ENCODE peak calls at places on chromosome 19, in ten cellular contexts. One of them, this sample, is unnamed.

GRCh38 chr19:54554006-54554405 is 19.6 kb upstream of the LILRA2 start:
- DNase-seq in right cardiac atrium: no peak
- DNase-seq in GM23338: no peak
- DNase-seq in cardiac fibroblast: no peak
- DNase-seq in epithelial cell of esophagus: no peak
- DNase-seq in HFF-Myc: no peak
- DNase-seq in effector memory CD4-positive, alpha-beta T cell: no peak
- DNase-seq in mesenchymal stem cell: no peak
- DNase-seq in lung: no peak
- DNase-seq in Peyer's patch: no peak
- DNase-seq in this sample: no peak

GRCh38 chr19:6801397-6802086 is 29.0 kb downstream of the VAV1 start:
- DNase-seq in GM23338: peak; percentile 77
- DNase-seq in HFF-Myc: no peak
- DNase-seq in cardiac fibroblast: peak; percentile 50
- DNase-seq in Peyer's patch: peak; percentile 91
- DNase-seq in effector memory CD4-positive, alpha-beta T cell: peak; percentile 71
- DNase-seq in mesenchymal stem cell: no peak
- DNase-seq in lung: peak; percentile 77
- DNase-seq in epithelial cell of esophagus: peak; percentile 34
- DNase-seq in right cardiac atrium: peak; percentile 63
- DNase-seq in this sample: no peak

GRCh38 chr19:19134687-19135158 is 3.6 kb downstream of the TMEM161A start:
- DNase-seq in HFF-Myc: no peak
- DNase-seq in GM23338: peak; percentile 93
- DNase-seq in right cardiac atrium: peak; percentile 54
- DNase-seq in Peyer's patch: no peak
- DNase-seq in epithelial cell of esophagus: no peak
- DNase-seq in lung: no peak
- DNase-seq in mesenchymal stem cell: no peak
- DNase-seq in cardiac fibroblast: no peak
- DNase-seq in effector memory CD4-positive, alpha-beta T cell: no peak
- DNase-seq in this sample: no peak

GRCh38 chr19:12939292-12939606 is 840 bp downstream of the CALR start:
- DNase-seq in mesenchymal stem cell: peak; percentile 49
- DNase-seq in GM23338: no peak
- DNase-seq in cardiac fibroblast: peak; percentile 56
- DNase-seq in right cardiac atrium: no peak
- DNase-seq in epithelial cell of esophagus: peak; percentile 50
- DNase-seq in lung: no peak
- DNase-seq in effector memory CD4-positive, alpha-beta T cell: no peak
- DNase-seq in Peyer's patch: peak; percentile 70
- DNase-seq in HFF-Myc: no peak
- DNase-seq in this sample: peak; percentile 60

GRCh38 chr19:3740431-3740830 is 21.1 kb downstream of the APBA3 start:
- DNase-seq in GM23338: no peak
- DNase-seq in HFF-Myc: no peak
- DNase-seq in cardiac fibroblast: no peak
- DNase-seq in epithelial cell of esophagus: no peak
- DNase-seq in effector memory CD4-positive, alpha-beta T cell: no peak
- DNase-seq in mesenchymal stem cell: no peak
- DNase-seq in right cardiac atrium: no peak
- DNase-seq in Peyer's patch: no peak
- DNase-seq in lung: no peak
- DNase-seq in this sample: no peak

GRCh38 chr19:55384576-55385235 is 614 bp upstream of the TMEM238 start:
- DNase-seq in cardiac fibroblast: no peak
- DNase-seq in right cardiac atrium: peak; percentile 25
- DNase-seq in HFF-Myc: no peak
- DNase-seq in effector memory CD4-positive, alpha-beta T cell: no peak
- DNase-seq in epithelial cell of esophagus: no peak
- DNase-seq in mesenchymal stem cell: no peak
- DNase-seq in Peyer's patch: no peak
- DNase-seq in lung: peak; percentile 46
- DNase-seq in GM23338: peak; percentile 40
- DNase-seq in this sample: no peak

GRCh38 chr19:30249911-30250310 is 122.3 kb upstream of the ZNF536 start:
- DNase-seq in epithelial cell of esophagus: no peak
- DNase-seq in right cardiac atrium: no peak
- DNase-seq in mesenchymal stem cell: no peak
- DNase-seq in lung: no peak
- DNase-seq in cardiac fibroblast: no peak
- DNase-seq in HFF-Myc: no peak
- DNase-seq in GM23338: no peak
- DNase-seq in effector memory CD4-positive, alpha-beta T cell: no peak
- DNase-seq in Peyer's patch: no peak
- DNase-seq in this sample: no peak

GRCh38 chr19:11457115-11457514 is 21.7 kb downstream of the PRKCSH start:
- DNase-seq in lung: no peak
- DNase-seq in right cardiac atrium: no peak
- DNase-seq in GM23338: no peak
- DNase-seq in mesenchymal stem cell: no peak
- DNase-seq in Peyer's patch: no peak
- DNase-seq in epithelial cell of esophagus: no peak
- DNase-seq in HFF-Myc: no peak
- DNase-seq in cardiac fibroblast: no peak
- DNase-seq in effector memory CD4-positive, alpha-beta T cell: no peak
- DNase-seq in this sample: no peak

GRCh38 chr19:17703823-17704463 is 15.3 kb upstream of the MAP1S start:
- DNase-seq in right cardiac atrium: peak; percentile 59
- DNase-seq in epithelial cell of esophagus: peak; percentile 27
- DNase-seq in lung: no peak
- DNase-seq in Peyer's patch: peak; percentile 85
- DNase-seq in HFF-Myc: no peak
- DNase-seq in effector memory CD4-positive, alpha-beta T cell: peak; percentile 45
- DNase-seq in cardiac fibroblast: peak; percentile 66
- DNase-seq in GM23338: peak; percentile 92
- DNase-seq in mesenchymal stem cell: no peak
- DNase-seq in this sample: peak; percentile 33

GRCh38 chr19:29519931-29520330 is 5.9 kb upstream of the VSTM2B start:
- DNase-seq in right cardiac atrium: no peak
- DNase-seq in Peyer's patch: no peak
- DNase-seq in effector memory CD4-positive, alpha-beta T cell: no peak
- DNase-seq in GM23338: no peak
- DNase-seq in mesenchymal stem cell: no peak
- DNase-seq in epithelial cell of esophagus: no peak
- DNase-seq in lung: no peak
- DNase-seq in HFF-Myc: no peak
- DNase-seq in cardiac fibroblast: no peak
- DNase-seq in this sample: no peak

GRCh38 chr19:16249826-16250434 is 52.2 kb downstream of the AP1M1 start:
- DNase-seq in effector memory CD4-positive, alpha-beta T cell: no peak
- DNase-seq in mesenchymal stem cell: no peak
- DNase-seq in HFF-Myc: peak; percentile 32
- DNase-seq in GM23338: no peak
- DNase-seq in Peyer's patch: no peak
- DNase-seq in epithelial cell of esophagus: no peak
- DNase-seq in right cardiac atrium: no peak
- DNase-seq in cardiac fibroblast: peak; percentile 43
- DNase-seq in lung: no peak
- DNase-seq in this sample: peak; percentile 30

GRCh38 chr19:55230780-55231179 is 2.2 kb upstream of the TMEM86B start:
- DNase-seq in epithelial cell of esophagus: no peak
- DNase-seq in GM23338: no peak
- DNase-seq in mesenchymal stem cell: no peak
- DNase-seq in right cardiac atrium: no peak
- DNase-seq in cardiac fibroblast: no peak
- DNase-seq in HFF-Myc: no peak
- DNase-seq in effector memory CD4-positive, alpha-beta T cell: no peak
- DNase-seq in lung: no peak
- DNase-seq in Peyer's patch: no peak
- DNase-seq in this sample: no peak

GRCh38 chr19:39263912-39264305 is 4.3 kb upstream of the IFNL2 start:
- DNase-seq in cardiac fibroblast: no peak
- DNase-seq in epithelial cell of esophagus: no peak
- DNase-seq in effector memory CD4-positive, alpha-beta T cell: no peak
- DNase-seq in HFF-Myc: no peak
- DNase-seq in GM23338: peak; percentile 59
- DNase-seq in mesenchymal stem cell: no peak
- DNase-seq in right cardiac atrium: no peak
- DNase-seq in Peyer's patch: peak; percentile 41
- DNase-seq in lung: no peak
- DNase-seq in this sample: no peak

GRCh38 chr19:36245210-36246005 is 30.5 kb downstream of the ZNF146 start:
- DNase-seq in effector memory CD4-positive, alpha-beta T cell: no peak
- DNase-seq in Peyer's patch: no peak
- DNase-seq in HFF-Myc: no peak
- DNase-seq in lung: no peak
- DNase-seq in cardiac fibroblast: no peak
- DNase-seq in epithelial cell of esophagus: no peak
- DNase-seq in GM23338: peak; percentile 97
- DNase-seq in mesenchymal stem cell: no peak
- DNase-seq in right cardiac atrium: peak; percentile 17
- DNase-seq in this sample: no peak
- H3K4me3 ChIP-seq in effector memory CD4-positive, alpha-beta T cell: no peak overlapping the region
- H3K4me3 ChIP-seq in Peyer's patch: no peak overlapping the region
- H3K4me3 ChIP-seq in HFF-Myc: peak overlapping the region; percentile 22
- H3K4me3 ChIP-seq in lung: peak overlapping the region; percentile 39
- H3K4me3 ChIP-seq in cardiac fibroblast: peak overlapping the region; percentile 0
- H3K4me3 ChIP-seq in epithelial cell of esophagus: peak overlapping the region; percentile 16
- H3K4me3 ChIP-seq in GM23338: peak overlapping the region; percentile 49
- H3K4me3 ChIP-seq in mesenchymal stem cell: peak overlapping the region; percentile 18
- H3K4me3 ChIP-seq in right cardiac atrium: peak overlapping the region; percentile 37
- H3K4me3 ChIP-seq in this sample: peak overlapping the region; percentile 31

DNA sequence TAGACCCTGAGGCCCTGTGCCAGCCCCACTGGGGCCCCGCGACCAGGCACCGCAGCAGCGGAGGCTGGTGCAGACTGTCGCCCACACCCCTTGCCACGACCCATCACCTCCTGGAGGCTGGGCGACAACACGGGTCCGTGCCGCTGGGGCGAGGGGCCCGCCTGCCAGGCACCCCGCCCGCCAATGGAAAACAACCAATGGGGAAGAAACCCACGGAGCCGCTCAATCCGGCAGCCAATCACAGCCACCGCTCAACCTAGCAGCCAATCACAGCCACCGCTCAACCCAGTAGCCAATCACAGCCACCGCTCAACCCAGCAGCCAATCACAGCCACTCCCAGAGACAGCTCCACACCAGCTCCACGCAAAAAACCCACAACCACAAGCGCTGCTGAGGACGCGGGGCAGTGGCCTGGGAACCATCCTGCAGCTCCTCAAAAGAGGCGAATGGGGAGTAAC is 29.7 kb downstream of the GPX4 start:
- DNase-seq in cardiac fibroblast: no peak
- DNase-seq in Peyer's patch: peak; percentile 93
- DNase-seq in GM23338: peak; percentile 72
- DNase-seq in epithelial cell of esophagus: peak; percentile 45
- DNase-seq in right cardiac atrium: no peak
- DNase-seq in HFF-Myc: no peak
- DNase-seq in lung: no peak
- DNase-seq in effector memory CD4-positive, alpha-beta T cell: peak; percentile 82
- DNase-seq in mesenchymal stem cell: no peak
- DNase-seq in this sample: peak; percentile 56
- H3K4me3 ChIP-seq in cardiac fibroblast: no peak overlapping the region
- H3K4me3 ChIP-seq in Peyer's patch: peak overlapping the region; percentile 56
- H3K4me3 ChIP-seq in GM23338: no peak overlapping the region
- H3K4me3 ChIP-seq in epithelial cell of esophagus: no peak overlapping the region
- H3K4me3 ChIP-seq in right cardiac atrium: no peak overlapping the region
- H3K4me3 ChIP-seq in HFF-Myc: no peak overlapping the region
- H3K4me3 ChIP-seq in lung: no peak overlapping the region
- H3K4me3 ChIP-seq in effector memory CD4-positive, alpha-beta T cell: peak overlapping the region; percentile 94
- H3K4me3 ChIP-seq in mesenchymal stem cell: no peak overlapping the region
- H3K4me3 ChIP-seq in this sample: no peak overlapping the region

DNA sequence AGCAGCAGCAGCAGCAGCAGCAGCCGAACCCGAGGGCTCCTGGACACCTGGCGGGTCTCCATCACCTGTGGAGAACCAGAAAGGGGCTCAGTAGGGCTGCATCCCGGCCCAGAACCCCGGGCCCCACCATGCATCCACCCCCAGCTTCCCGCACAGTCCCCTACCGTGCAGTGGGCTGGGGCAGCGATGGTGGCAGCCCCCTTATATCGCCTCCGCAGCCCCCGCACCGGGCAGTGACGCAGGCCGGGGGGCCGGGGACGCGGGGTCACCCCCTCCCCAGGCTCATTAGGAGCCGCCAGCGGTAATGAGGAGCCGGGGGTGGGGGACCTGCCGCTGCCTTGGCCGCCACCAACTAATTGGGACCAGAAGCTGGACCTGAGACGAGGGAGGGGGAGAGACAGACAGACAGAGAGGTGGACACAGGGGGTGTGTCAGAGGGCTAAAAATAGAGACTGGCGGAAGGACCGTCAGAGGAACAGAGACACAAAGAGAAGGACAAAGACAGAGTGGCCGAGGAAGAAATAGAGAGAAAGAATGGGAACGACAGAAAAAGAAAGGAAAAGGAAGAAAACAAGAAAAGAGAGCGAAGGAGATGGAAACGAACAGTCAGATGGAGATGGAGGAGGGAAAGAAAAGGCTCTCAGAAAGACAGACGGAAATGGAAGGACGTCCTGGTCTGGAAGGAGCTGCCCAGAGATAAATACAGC is at the start of gene PTH2:
- DNase-seq in mesenchymal stem cell: no peak
- DNase-seq in Peyer's patch: no peak
- DNase-seq in lung: no peak
- DNase-seq in HFF-Myc: no peak
- DNase-seq in epithelial cell of esophagus: no peak
- DNase-seq in right cardiac atrium: no peak
- DNase-seq in effector memory CD4-positive, alpha-beta T cell: no peak
- DNase-seq in cardiac fibroblast: no peak
- DNase-seq in GM23338: no peak
- DNase-seq in this sample: no peak
- H3K4me3 ChIP-seq in mesenchymal stem cell: no peak within 1 kb of the TSS
- H3K4me3 ChIP-seq in Peyer's patch: no peak within 1 kb of the TSS
- H3K4me3 ChIP-seq in lung: no peak within 1 kb of the TSS
- H3K4me3 ChIP-seq in HFF-Myc: no peak within 1 kb of the TSS
- H3K4me3 ChIP-seq in epithelial cell of esophagus: no peak within 1 kb of the TSS
- H3K4me3 ChIP-seq in right cardiac atrium: peak within 1 kb of the TSS; percentile 0
- H3K4me3 ChIP-seq in effector memory CD4-positive, alpha-beta T cell: peak within 1 kb of the TSS; percentile 31
- H3K4me3 ChIP-seq in cardiac fibroblast: no peak within 1 kb of the TSS
- H3K4me3 ChIP-seq in GM23338: peak within 1 kb of the TSS; percentile 61
- H3K4me3 ChIP-seq in this sample: no peak within 1 kb of the TSS

DNA sequence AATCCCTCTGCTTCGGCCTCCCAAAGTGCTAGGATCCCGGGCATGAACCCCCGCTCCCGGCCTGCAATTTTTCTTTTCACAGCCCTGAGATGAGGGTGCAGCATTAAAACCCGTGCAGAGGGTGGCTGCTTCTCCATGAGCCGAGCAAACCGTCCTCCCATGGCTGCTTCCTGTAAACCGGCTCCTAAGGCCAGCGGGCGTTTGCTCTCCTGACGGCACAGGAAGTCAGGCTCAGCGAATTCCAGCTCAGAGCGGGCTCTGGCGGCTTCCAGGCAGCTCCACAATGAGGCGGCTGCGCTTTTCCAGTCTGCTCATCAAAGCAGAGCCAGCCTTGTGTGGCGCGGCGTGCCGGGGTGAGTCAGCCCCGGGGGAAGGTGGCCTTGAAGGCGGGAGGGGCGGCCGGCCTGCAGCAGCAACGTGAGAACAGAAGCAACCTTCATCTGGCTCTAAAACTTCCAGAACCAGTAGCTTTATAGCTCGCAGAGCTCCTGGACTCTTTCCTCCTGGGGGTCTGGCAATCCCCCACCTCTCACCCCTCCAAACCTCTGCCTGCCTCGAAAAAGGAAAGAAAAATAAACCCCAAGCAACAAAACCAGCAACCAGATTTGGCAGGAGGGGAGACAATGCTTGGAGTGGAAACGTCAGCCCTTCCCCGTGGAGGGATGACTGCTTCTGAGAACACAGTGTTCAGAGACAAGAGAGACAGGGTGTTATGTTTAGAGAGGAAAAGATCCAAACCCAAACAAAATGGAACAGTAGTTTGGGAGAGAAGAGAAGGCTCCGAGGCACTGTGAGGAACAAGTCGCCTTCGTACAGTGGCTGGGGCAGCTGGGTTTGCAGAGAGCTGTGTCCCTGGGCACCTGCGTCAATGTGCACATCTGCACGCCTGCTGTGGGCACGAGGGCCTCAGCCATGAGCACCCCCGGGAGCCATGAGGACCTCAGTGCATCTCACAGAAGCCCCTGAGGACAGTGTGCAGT is 67.8 kb downstream of the GADD45B start:
- DNase-seq in lung: peak; percentile 91
- DNase-seq in epithelial cell of esophagus: peak; percentile 97
- DNase-seq in cardiac fibroblast: peak; percentile 99
- DNase-seq in mesenchymal stem cell: peak; percentile 99
- DNase-seq in Peyer's patch: peak; percentile 93
- DNase-seq in effector memory CD4-positive, alpha-beta T cell: peak; percentile 47
- DNase-seq in right cardiac atrium: peak; percentile 96
- DNase-seq in HFF-Myc: peak; percentile 90
- DNase-seq in GM23338: peak; percentile 97
- DNase-seq in this sample: peak; percentile 99
- H3K4me3 ChIP-seq in lung: no peak overlapping the region
- H3K4me3 ChIP-seq in epithelial cell of esophagus: no peak overlapping the region
- H3K4me3 ChIP-seq in cardiac fibroblast: no peak overlapping the region
- H3K4me3 ChIP-seq in mesenchymal stem cell: no peak overlapping the region
- H3K4me3 ChIP-seq in Peyer's patch: peak overlapping the region; percentile 4
- H3K4me3 ChIP-seq in effector memory CD4-positive, alpha-beta T cell: peak overlapping the region; percentile 44
- H3K4me3 ChIP-seq in right cardiac atrium: no peak overlapping the region
- H3K4me3 ChIP-seq in HFF-Myc: peak overlapping the region; percentile 12
- H3K4me3 ChIP-seq in GM23338: peak overlapping the region; percentile 40
- H3K4me3 ChIP-seq in this sample: peak overlapping the region; percentile 25

This sample was measured in fibroblast of villous mesenchyme.